ENCODE peak calls at places on chromosome 22, in seven cellular contexts. G is DMS153; J is GM10248; A is effector memory CD8-positive, alpha-beta T cell; L is ovary; C is AG09309; U is EL. N is an unnamed sample.

GRCh38 chr22:36811094-36811797 is 5.6 kb downstream of the PVALB start:
- DNase-seq in G (no peak), J (no peak), A (no peak), L (no peak), C (no peak), U (no peak), N (no peak)

GRCh38 chr22:43777204-43777671 is 34.9 kb downstream of the EFCAB6 start:
- DNase-seq in G (no peak), J (no peak), A (no peak), L (no peak), C (peak), U (peak), N (no peak)

GRCh38 chr22:44439356-44440223 is 58.4 kb downstream of the RTL6 start:
- DNase-seq in G (no peak), J (no peak), A (no peak), L (no peak), C (no peak), U (no peak), N (no peak)

GRCh38 chr22:22187299-22187698 is 57.3 kb upstream of the VPREB1 start:
- DNase-seq in G (no peak), J (no peak), A (no peak), L (no peak), C (no peak), U (no peak), N (no peak)

GRCh38 chr22:27110985-27111451 is 453.6 kb downstream of the MIAT start:
- DNase-seq in G (no peak), J (no peak), A (no peak), L (no peak), C (no peak), U (peak), N (no peak)

GRCh38 chr22:36445158-36445668 is 36.2 kb downstream of the TXN2 start:
- DNase-seq in G (no peak), J (no peak), A (no peak), L (peak), C (peak), U (peak), N (no peak)

GRCh38 chr22:31100762-31101525 is 6.4 kb downstream of the SELENOM start:
- DNase-seq in G (no peak), J (no peak), A (no peak), L (no peak), C (no peak), U (no peak), N (no peak)

GRCh38 chr22:46907578-46908215 is 145.2 kb downstream of the TBC1D22A start:
- DNase-seq in G (no peak), J (no peak), A (no peak), L (no peak), C (no peak), U (no peak), N (no peak)

GRCh38 chr22:31947296-31947695 is 3.0 kb downstream of the YWHAH start:
- DNase-seq in G (no peak), J (peak), A (peak), L (no peak), C (no peak), U (no peak), N (no peak)

GRCh38 chr22:49905465-49905864 is 12.8 kb downstream of the ALG12 start:
- DNase-seq in G (no peak), J (no peak), A (no peak), L (no peak), C (no peak), U (no peak), N (no peak)

GRCh38 chr22:36856121-36856791 is 4.5 kb upstream of the NCF4 start:
- DNase-seq in G (peak), J (peak), A (peak), L (peak), C (peak), U (peak), N (no peak)

GRCh38 chr22:43955883-43956286 is 643 bp downstream of the SAMM50 start:
- DNase-seq in G (no peak), J (no peak), A (no peak), L (no peak), C (no peak), U (no peak), N (no peak)

GRCh38 chr22:24543679-24544243 is 11.2 kb downstream of the GUCD1 start:
- DNase-seq in G (no peak), J (no peak), A (no peak), L (no peak), C (no peak), U (no peak), N (no peak)

GRCh38 chr22:37070334-37070733 is 18.8 kb downstream of the KCTD17 start:
- DNase-seq in G (no peak), J (no peak), A (no peak), L (no peak), C (no peak), U (no peak), N (no peak)

GRCh38 chr22:49983148-49984042 is 22.8 kb downstream of the PIM3 start:
- DNase-seq in G (no peak), J (no peak), A (no peak), L (peak), C (no peak), U (no peak), N (no peak)

GRCh38 chr22:44638966-44639739 is 62.9 kb upstream of the PRR5 start:
- DNase-seq in G (no peak), J (no peak), A (no peak), L (no peak), C (no peak), U (peak), N (no peak)

GRCh38 chr22:40128989-40129388 is 48.7 kb upstream of the TNRC6B start:
- DNase-seq in G (no peak), J (peak), A (peak), L (no peak), C (no peak), U (no peak), N (no peak)

GRCh38 chr22:41551882-41552582 is 7.8 kb upstream of the POLR3H start:
- DNase-seq in G (no peak), J (no peak), A (no peak), L (no peak), C (no peak), U (no peak), N (no peak)

N was measured in GM12878.